ENCODE peak calls at places on chromosomes 4 and X, in four cellular contexts. W is RWPE1, E is sigmoid colon, S is HepG2. U is an unnamed sample.

GRCh38 chr4:174120446-174121142 is 162.9 kb downstream of the FBXO8 start:
- DNase-seq in E (peak), S (peak), W (peak), U (no peak)

GRCh38 chr4:3311095-3311372 is 18.2 kb downstream of the RGS12 start:
- DNase-seq in W (no peak), S (no peak), E (no peak), U (no peak)

GRCh38 chrX:141917801-141918200 is 14.1 kb downstream of the MAGEC1 start:
- DNase-seq in E (no peak), W (no peak), S (no peak), U (no peak)

GRCh38 chr4:68581382-68582338 is 5.5 kb upstream of the UGT2B17 start:
- DNase-seq in E (no peak), S (no peak), W (no peak), U (no peak)

GRCh38 chr4:78779280-78779679 is 3.1 kb downstream of the BMP2K start:
- DNase-seq in W (no peak), E (no peak), S (no peak), U (no peak)

GRCh38 chr4:104015680-104016079 is 295.9 kb upstream of the TACR3 start:
- DNase-seq in E (no peak), W (no peak), S (peak), U (no peak)

GRCh38 chrX:74249963-74250362 is 54.0 kb upstream of the ZCCHC13 start:
- DNase-seq in W (no peak), S (no peak), E (no peak), U (no peak)

GRCh38 chrX:6041630-6042029 is 187.0 kb downstream of the NLGN4X start:
- DNase-seq in W (no peak), S (no peak), E (no peak), U (no peak)

GRCh38 chr4:15914736-15915135 is 23.8 kb downstream of the FGFBP1 start:
- DNase-seq in S (no peak), E (no peak), W (no peak), U (no peak)

GRCh38 chrX:129980043-129980442 is 2.4 kb upstream of the BCORL1 start:
- DNase-seq in W (no peak), S (no peak), E (peak), U (no peak)

GRCh38 chr4:20384456-20384855 is 132.8 kb downstream of the SLIT2 start:
- DNase-seq in W (no peak), S (no peak), E (no peak), U (no peak)

GRCh38 chr4:122898370-122899150 is 23.8 kb downstream of the NUDT6 start:
- DNase-seq in S (no peak), W (peak), E (no peak), U (no peak)

GRCh38 chr4:10273030-10273429 is 156.4 kb upstream of the WDR1 start:
- DNase-seq in S (no peak), W (peak), E (no peak), U (no peak)

GRCh38 chr4:109301691-109302365 is 630 bp downstream of the COL25A1 start:
- DNase-seq in W (no peak), S (no peak), E (no peak), U (no peak)

GRCh38 chr4:147970003-147970402 is 238.1 kb downstream of the ARHGAP10 start:
- DNase-seq in S (no peak), W (no peak), E (no peak), U (no peak)

GRCh38 chrX:151697537-151697936 is 2.3 kb downstream of the PRRG3 start:
- DNase-seq in W (no peak), E (peak), S (no peak), U (no peak)

GRCh38 chr4:10526431-10527222 is 69.4 kb upstream of the ZNF518B start:
- DNase-seq in S (no peak), W (peak), E (no peak), U (no peak)

GRCh38 chr4:73770917-73771316 is 30.5 kb downstream of the CXCL8 start:
- DNase-seq in W (no peak), S (no peak), E (no peak), U (no peak)

DNA sequence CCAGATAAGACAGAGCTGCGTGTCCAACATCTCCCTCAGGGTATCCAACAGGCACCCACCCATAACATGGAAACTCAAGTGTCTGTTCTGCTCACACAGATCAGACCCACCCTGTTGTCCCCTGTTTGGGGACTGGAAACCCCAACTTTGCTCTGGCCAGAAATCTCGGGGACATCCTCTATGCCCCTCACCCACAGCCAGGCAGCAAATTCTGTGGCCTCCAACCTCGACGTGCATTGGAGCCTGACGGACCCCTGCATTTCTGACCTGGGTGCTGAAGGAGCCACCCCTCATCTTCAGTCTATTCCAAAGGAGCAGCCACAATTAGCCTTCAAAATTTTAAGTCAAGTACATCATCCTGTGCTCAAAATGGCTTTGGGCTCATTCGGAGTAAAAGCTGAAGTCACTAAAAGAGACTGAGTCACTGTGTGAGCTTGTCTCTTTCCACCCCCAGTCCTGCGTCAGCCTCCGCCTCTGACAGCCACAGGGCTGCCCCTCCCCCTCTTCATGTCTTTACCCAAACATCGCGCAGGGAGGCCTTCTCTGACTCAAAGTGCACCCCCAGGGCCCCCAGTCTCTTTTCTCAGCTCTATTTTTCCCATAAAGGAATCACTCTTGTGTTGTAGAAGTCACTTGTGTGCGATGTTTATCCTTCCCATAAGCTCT is 24.4 kb upstream of the PDE6B start:
- DNase-seq in W (no peak), E (no peak), S (no peak), U (no peak)
- H3K27ac ChIP-seq in W (no peak), E (no peak), S (no peak), U (no peak)

GRCh38 chr4:94523617-94524016 is 71.9 kb downstream of the PDLIM5 start:
- DNase-seq in W (no peak), S (no peak), E (no peak), U (no peak)
- H3K27ac ChIP-seq in W (no peak), S (no peak), E (peak), U (no peak)

DNA sequence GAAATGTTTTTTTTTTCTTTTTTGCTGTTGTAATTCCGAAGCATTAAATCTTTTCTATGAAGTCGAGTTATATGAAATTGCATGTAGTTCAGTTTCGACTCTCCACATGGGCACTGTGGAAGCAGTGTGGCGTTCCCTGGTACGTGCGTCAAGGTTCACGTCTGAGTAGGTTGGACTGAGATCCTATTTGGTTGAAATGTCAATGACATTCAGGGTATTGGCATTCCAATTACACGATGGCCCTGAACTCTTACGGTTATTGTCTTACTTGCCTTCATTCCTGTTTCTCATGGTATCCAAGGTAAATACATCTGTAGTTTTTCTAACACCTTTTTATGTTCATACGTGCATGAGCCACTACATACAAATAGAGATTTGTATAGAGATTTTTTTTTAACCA is 128.8 kb downstream of the SORBS2 start:
- DNase-seq in S (no peak), E (no peak), W (no peak), U (no peak)
- H3K27ac ChIP-seq in S (no peak), E (no peak), W (no peak), U (no peak)

GRCh38 chr4:95534032-95534431 is 14.7 kb downstream of the UNC5C start:
- DNase-seq in E (no peak), W (no peak), S (no peak), U (no peak)

GRCh38 chr4:95533254-95533653 is 15.5 kb downstream of the UNC5C start:
- DNase-seq in S (no peak), W (no peak), E (no peak), U (no peak)

GRCh38 chr4:95529941-95530340 is 18.8 kb downstream of the UNC5C start:
- DNase-seq in S (no peak), E (no peak), W (no peak), U (no peak)

GRCh38 chr4:95531141-95531540 is 17.6 kb downstream of the UNC5C start:
- DNase-seq in W (no peak), E (no peak), S (no peak), U (no peak)

DNA sequence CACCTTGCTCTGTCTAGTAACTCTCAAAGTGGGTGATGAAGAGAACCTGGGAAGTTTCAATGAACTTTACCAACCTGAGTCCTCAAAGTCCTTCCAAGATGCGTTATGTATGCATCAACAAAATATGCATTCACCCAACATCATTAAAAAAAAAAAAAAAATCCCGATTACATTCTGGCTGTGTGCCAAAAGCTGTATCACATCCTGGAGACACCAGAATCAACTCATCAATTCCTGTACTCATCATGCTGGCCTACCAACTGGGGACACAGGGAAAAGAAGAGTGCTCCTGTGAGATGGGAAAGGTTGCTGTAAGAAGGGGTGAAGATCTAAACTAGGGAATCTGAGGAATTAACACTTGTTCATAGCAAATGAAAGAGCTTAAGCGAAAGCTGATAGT is 16.5 kb downstream of the UNC5C start:
- DNase-seq in E (no peak), S (no peak), W (no peak), U (no peak)
- H3K27ac ChIP-seq in E (no peak), S (no peak), W (no peak), U (no peak)

DNA sequence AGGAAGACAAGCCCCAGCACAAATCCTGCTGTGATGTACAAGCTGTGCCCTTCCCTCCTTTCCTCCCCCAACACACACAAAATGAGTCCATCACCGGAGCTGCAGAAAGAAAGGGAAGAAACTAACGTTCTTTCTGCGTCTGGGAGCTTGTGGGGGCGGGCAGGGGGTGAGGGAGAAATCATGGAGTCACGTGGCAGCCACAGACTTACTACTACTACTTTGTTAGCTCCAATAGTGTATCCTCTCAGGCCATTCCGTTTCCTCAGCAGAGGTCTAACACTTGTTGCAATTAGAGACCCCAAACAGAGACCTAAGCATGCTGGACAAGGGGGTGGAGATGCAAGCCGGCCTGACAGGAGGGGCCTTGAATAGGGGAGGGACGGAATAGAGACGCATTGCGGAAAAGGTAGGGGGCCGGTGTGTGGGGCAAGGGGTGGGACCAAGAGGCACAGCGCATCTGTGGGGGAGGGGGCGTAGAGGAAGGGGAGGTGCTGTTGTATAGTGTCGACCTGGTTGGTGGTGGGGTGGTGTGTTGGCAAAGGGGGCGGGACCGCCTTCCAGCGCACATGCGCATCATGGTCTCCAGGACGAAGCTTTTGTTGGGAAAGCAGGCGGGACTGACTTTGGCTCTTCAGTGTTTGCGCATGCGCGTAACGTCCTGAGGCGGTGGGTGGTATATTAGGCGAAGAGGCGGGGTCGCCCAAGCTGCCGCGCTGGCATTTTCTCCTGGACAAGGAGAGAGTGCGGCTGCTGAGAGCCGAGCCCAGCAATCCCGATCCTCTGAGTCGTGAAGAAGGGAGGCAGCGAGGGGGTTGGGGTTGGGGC is at the start of gene MAGED1:
- DNase-seq in S (peak), E (peak), W (peak), U (no peak)
- H3K27ac ChIP-seq in S (peak), E (peak), W (peak), U (peak)